ENCODE peak calls at places on chromosomes 12 and 14, in nine cellular contexts. F is iris pigment epithelial cell; H is immature natural killer cell; Q is AG08396; S is H4; K is AG09309; Z is stimulated activated CD4-positive, alpha-beta T cell treated with anti-CD3 and anti-CD28 coated beads, TNF-alpha, amount 100 ng/mL, for 4 hours; Y is NCI-H2081; G is KBM-7. P is an unnamed sample.

GRCh38 chr14:60092516-60092915 is 793 bp downstream of the PCNX4 start:
- DNase-seq in F (peak; percentile 62), H (peak; percentile 31), Q (no peak), S (no peak), K (no peak), Z (no peak), Y (no peak), G (no peak), P (peak; percentile 54)

GRCh38 chr14:96001866-96002510 is 37.2 kb upstream of the C14orf132 start:
- DNase-seq in F (no peak), H (no peak), Q (no peak), S (peak; percentile 31), K (no peak), Z (no peak), Y (no peak), G (no peak), P (no peak)

GRCh38 chr12:30985814-30986452 is 59.4 kb downstream of the TSPAN11 start:
- DNase-seq in F (peak; percentile 53), H (no peak), Q (peak; percentile 79), S (peak; percentile 32), K (no peak), Z (peak; percentile 3), Y (peak; percentile 50), G (peak; percentile 48), P (peak; percentile 57)

GRCh38 chr12:57381693-57382220 is 49.1 kb downstream of the R3HDM2 start:
- DNase-seq in F (peak; percentile 57), H (no peak), Q (no peak), S (no peak), K (no peak), Z (no peak), Y (no peak), G (no peak), P (peak; percentile 63)

GRCh38 chr12:32223941-32224340 is 117.3 kb downstream of the BICD1 start:
- DNase-seq in F (no peak), H (no peak), Q (no peak), S (no peak), K (no peak), Z (no peak), Y (no peak), G (no peak), P (no peak)

GRCh38 chr14:69242311-69243224 is 17.4 kb upstream of the GALNT16 start:
- DNase-seq in F (peak; percentile 72), H (peak; percentile 45), Q (peak; percentile 71), S (peak; percentile 34), K (peak; percentile 55), Z (peak; percentile 11), Y (peak; percentile 47), G (peak; percentile 77), P (peak; percentile 76)

GRCh38 chr12:6708968-6709394 is 8.4 kb upstream of the PIANP start:
- DNase-seq in F (no peak), H (no peak), Q (no peak), S (no peak), K (no peak), Z (no peak), Y (no peak), G (no peak), P (no peak)

GRCh38 chr14:21383848-21384493 is at the start of gene SUPT16H:
- DNase-seq in F (peak; percentile 97), H (peak; percentile 92), Q (peak; percentile 90), S (peak; percentile 94), K (peak; percentile 83), Z (peak; percentile 91), Y (peak; percentile 98), G (peak; percentile 96), P (peak; percentile 98)

GRCh38 chr12:123139926-123140674 is 10.8 kb downstream of the PITPNM2 start:
- DNase-seq in F (peak; percentile 51), H (no peak), Q (no peak), S (peak; percentile 53), K (no peak), Z (no peak), Y (no peak), G (peak; percentile 8), P (peak; percentile 71)

GRCh38 chr14:54147285-54147684 is 190.7 kb upstream of the BMP4 start:
- DNase-seq in F (peak; percentile 88), H (no peak), Q (no peak), S (no peak), K (no peak), Z (no peak), Y (no peak), G (no peak), P (peak; percentile 53)

GRCh38 chr12:13182881-13183280 is 13.6 kb upstream of the EMP1 start:
- DNase-seq in F (no peak), H (no peak), Q (no peak), S (no peak), K (no peak), Z (no peak), Y (no peak), G (no peak), P (no peak)

P was measured in mesenchymal stem cell.